ENCODE peak calls at places on chromosome 20, in four cellular contexts. X is lower leg skin; J is smooth muscle cell of the brain vasculature; M is CD8-positive, alpha-beta T cell. U is an unnamed sample.

GRCh38 chr20:45066372-45066771 is 34.6 kb downstream of the KCNS1 start:
- DNase-seq in X (no peak), J (no peak), M (no peak), U (no peak)

GRCh38 chr20:34516874-34517542 is 786 bp downstream of the DYNLRB1 start:
- DNase-seq in X (peak; percentile 91), J (no peak), M (peak; percentile 35), U (peak; percentile 53)

GRCh38 chr20:9032758-9033157 is 36.1 kb upstream of the PLCB4 start:
- DNase-seq in X (no peak), J (no peak), M (no peak), U (no peak)

GRCh38 chr20:51810155-51811039 is 8.1 kb upstream of the SALL4 start:
- DNase-seq in X (no peak), J (no peak), M (no peak), U (no peak)

GRCh38 chr20:7926767-7927166 is 13.5 kb downstream of the HAO1 start:
- DNase-seq in X (no peak), J (peak; percentile 12), M (no peak), U (no peak)

GRCh38 chr20:9498322-9498721 is 16.1 kb upstream of the LAMP5 start:
- DNase-seq in X (no peak), J (no peak), M (no peak), U (no peak)

GRCh38 chr20:562232-562897 is 18.8 kb upstream of the CSNK2A1 start:
- DNase-seq in X (peak; percentile 63), J (no peak), M (no peak), U (no peak)

GRCh38 chr20:31606928-31607639 is 2.0 kb downstream of the ID1 start:
- DNase-seq in X (no peak), J (no peak), M (no peak), U (no peak)

GRCh38 chr20:58268936-58269619 is 40.4 kb upstream of the RAB22A start:
- DNase-seq in X (no peak), J (no peak), M (no peak), U (no peak)

GRCh38 chr20:60055740-60056139 is 97.5 kb downstream of the CDH26 start:
- DNase-seq in X (peak; percentile 88), J (no peak), M (peak; percentile 49), U (peak; percentile 80)

U was measured in KG1.